ENCODE peak calls at places on chromosome X, in five cellular contexts. Z is HCT116; M is naive thymus-derived CD4-positive, alpha-beta T cell; I is heart right ventricle; Q is gastrocnemius medialis. F is an unnamed sample.

GRCh38 chrX:136659174-136659573 is 11.2 kb downstream of the CD40LG start:
- DNase-seq in Z (no peak), M (no peak), I (no peak), Q (no peak), F (no peak)

GRCh38 chrX:120823554-120823953 is 52.1 kb downstream of the CT47B1 start:
- DNase-seq in Z (no peak), M (no peak), I (no peak), Q (no peak), F (no peak)

GRCh38 chrX:154483325-154483724 is 3.1 kb downstream of the UBL4A start:
- DNase-seq in Z (no peak), M (no peak), I (no peak), Q (no peak), F (no peak)

GRCh38 chrX:118188977-118189376 is 72.4 kb upstream of the KLHL13 start:
- DNase-seq in Z (no peak), M (no peak), I (peak), Q (no peak), F (no peak)

GRCh38 chrX:141642979-141643378 is 53.5 kb downstream of the SPANXA2 start:
- DNase-seq in Z (no peak), M (no peak), I (no peak), Q (no peak), F (no peak)

GRCh38 chrX:131918839-131919238 is 104.3 kb upstream of the STK26 start:
- DNase-seq in Z (no peak), M (no peak), I (no peak), Q (no peak), F (no peak)

GRCh38 chrX:68681443-68681941 is 34.0 kb downstream of the STARD8 start:
- DNase-seq in Z (no peak), M (no peak), I (no peak), Q (no peak), F (no peak)

GRCh38 chrX:8887004-8887403 is 85.8 kb upstream of the FAM9A start:
- DNase-seq in Z (no peak), M (no peak), I (no peak), Q (no peak), F (no peak)

GRCh38 chrX:22365460-22365859 is 92.7 kb downstream of the CBLL2 start:
- DNase-seq in Z (peak), M (no peak), I (no peak), Q (no peak), F (no peak)

GRCh38 chrX:39157796-39158195 is 356.5 kb downstream of the MID1IP1 start:
- DNase-seq in Z (no peak), M (no peak), I (no peak), Q (no peak), F (no peak)

GRCh38 chrX:10756365-10756915 is 136.1 kb upstream of the MID1 start:
- DNase-seq in Z (peak), M (no peak), I (no peak), Q (no peak), F (peak)

GRCh38 chrX:10759400-10759799 is 139.0 kb upstream of the MID1 start:
- DNase-seq in Z (no peak), M (no peak), I (no peak), Q (no peak), F (no peak)

GRCh38 chrX:10755477-10756334 is 135.3 kb upstream of the MID1 start:
- DNase-seq in Z (no peak), M (no peak), I (no peak), Q (no peak), F (peak)

GRCh38 chrX:10750581-10750980 is 130.2 kb upstream of the MID1 start:
- DNase-seq in Z (no peak), M (no peak), I (no peak), Q (no peak), F (no peak)

DNA sequence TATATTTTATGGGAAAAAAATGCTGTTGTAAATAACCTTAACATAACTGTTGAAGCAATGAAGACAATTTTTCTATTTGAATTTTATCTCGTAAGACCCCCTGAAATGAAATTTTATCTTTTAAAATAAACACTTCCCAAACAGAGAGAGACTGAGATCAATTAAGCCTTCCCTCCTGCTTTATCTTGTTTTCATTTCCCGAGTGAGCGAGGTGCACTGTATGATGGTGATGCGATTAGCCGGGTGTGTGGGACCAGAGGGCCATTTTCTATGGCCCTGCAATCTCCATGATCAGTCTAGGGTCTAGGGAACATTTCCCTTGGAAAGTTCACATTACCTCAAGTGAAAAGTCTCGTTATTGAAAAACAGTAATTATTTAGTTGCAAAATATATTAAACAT is 134.1 kb upstream of the MID1 start:
- DNase-seq in Z (no peak), M (no peak), I (no peak), Q (no peak), F (no peak)
- H3K27ac ChIP-seq in Z (no peak), M (no peak), I (no peak), Q (no peak), F (peak)

DNA sequence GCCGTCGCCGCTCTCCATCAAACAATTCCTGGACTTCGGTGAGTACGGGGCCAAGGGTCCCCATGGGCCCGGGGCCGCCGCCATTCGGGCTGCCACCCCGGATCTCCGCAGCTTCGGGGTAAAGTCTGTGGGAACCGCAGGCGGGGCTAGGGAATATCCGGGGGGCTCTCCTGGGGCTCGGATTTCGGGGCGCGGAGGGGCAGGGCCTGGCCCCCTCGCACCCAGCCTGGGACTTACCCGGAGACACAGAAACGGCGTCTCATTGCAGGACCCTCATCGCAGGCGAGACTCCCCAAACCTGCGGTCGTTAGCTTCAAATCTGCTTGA is 401 bp downstream of the PDK3 start:
- DNase-seq in Z (no peak), M (no peak), I (no peak), Q (no peak), F (no peak)
- H3K27ac ChIP-seq in Z (peak), M (peak), I (peak), Q (peak), F (no peak)

DNA sequence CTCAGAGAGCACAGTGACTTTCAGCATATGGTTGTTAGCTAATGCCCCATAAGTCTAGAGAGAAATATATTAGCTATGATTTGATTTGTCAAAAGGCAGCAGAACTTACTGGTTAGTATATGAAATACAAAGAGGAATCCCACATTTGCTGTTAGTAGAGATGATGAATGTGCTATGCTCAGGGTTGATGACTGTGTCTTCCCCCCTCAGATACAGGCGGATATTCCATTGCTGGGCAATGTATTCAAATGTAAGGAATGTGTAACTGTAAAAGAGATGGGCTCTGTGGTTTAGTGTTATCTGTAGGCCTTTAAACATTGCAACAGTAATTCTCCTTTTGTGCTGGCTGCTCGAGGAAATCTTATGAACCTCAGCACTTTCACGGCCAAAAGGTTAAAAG is 528.9 kb upstream of the ARX start:
- DNase-seq in Z (no peak), M (no peak), I (no peak), Q (no peak), F (no peak)
- H3K27ac ChIP-seq in Z (no peak), M (no peak), I (no peak), Q (no peak), F (no peak)

DNA sequence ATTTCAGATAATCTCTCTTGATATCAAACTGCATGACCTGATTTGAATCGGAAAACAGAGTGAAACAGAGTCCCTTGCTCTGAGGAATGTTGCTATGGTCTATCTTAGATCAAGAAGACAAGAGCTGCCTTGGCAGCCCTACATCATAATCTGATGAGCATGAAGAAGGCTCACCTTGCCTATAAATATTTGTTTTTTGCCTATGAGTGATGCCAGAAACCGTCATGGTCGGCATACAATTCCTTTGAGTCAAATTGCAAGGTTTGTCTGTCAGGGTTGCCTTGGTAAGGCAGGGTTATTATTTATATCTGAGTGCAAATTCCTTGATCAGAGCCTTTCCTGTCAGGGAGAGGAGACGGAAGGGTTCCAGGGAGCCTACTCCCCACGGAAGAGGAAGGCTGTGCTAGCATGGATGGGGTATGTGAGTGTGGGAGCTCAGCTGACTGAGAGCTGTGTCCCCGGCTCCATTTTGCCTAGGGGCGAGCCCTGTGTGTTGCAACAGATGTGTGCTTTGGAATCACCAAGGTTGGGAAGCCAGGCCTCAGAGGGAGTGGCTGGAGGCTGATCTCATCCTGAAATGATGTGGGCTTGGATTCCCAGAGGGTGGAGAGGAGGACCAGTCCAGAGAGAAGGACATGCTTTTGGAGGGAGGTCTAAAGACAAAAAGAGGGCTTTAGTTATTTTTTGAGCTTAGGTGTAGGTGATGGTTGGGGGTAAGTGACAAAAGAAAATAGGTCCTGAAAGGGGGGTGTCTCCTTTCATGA is 43.6 kb downstream of the RTL9 start:
- DNase-seq in Z (no peak), M (no peak), I (no peak), Q (peak), F (no peak)
- H3K27ac ChIP-seq in Z (no peak), M (no peak), I (no peak), Q (no peak), F (no peak)

GRCh38 chrX:152893631-152894610 is 3.9 kb upstream of the ZNF185 start:
- DNase-seq in Z (no peak), M (no peak), I (no peak), Q (no peak), F (no peak)

GRCh38 chrX:152896450-152896849 is 1.4 kb upstream of the ZNF185 start:
- DNase-seq in Z (peak), M (no peak), I (no peak), Q (no peak), F (no peak)

GRCh38 chrX:152892999-152893605 is 4.8 kb upstream of the ZNF185 start:
- DNase-seq in Z (no peak), M (no peak), I (no peak), Q (no peak), F (no peak)

GRCh38 chrX:152895724-152896420 is 2.0 kb upstream of the ZNF185 start:
- DNase-seq in Z (peak), M (no peak), I (no peak), Q (no peak), F (no peak)

DNA sequence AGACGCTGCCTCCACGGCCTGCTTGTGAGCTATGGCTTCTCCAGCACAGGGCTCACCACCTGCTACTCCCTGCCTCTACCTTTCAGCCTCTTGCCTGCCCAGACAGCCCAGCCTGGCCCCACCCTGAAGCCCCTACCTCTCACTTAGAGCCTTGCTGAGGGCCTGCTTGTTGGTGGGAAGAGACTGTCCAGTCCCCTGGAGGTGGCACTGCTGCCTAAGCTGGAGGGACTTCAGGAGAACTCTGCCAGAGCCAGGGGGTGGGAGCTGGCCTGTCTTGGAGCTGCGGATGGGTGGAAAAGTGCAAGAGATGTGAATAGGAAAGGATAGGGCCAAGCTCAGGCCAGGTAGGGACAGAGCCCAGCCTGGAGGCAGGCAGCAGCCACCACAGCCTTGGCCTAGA is 2.7 kb upstream of the ZNF185 start:
- DNase-seq in Z (no peak), M (no peak), I (no peak), Q (no peak), F (no peak)
- H3K27ac ChIP-seq in Z (no peak), M (no peak), I (no peak), Q (no peak), F (no peak)

DNA sequence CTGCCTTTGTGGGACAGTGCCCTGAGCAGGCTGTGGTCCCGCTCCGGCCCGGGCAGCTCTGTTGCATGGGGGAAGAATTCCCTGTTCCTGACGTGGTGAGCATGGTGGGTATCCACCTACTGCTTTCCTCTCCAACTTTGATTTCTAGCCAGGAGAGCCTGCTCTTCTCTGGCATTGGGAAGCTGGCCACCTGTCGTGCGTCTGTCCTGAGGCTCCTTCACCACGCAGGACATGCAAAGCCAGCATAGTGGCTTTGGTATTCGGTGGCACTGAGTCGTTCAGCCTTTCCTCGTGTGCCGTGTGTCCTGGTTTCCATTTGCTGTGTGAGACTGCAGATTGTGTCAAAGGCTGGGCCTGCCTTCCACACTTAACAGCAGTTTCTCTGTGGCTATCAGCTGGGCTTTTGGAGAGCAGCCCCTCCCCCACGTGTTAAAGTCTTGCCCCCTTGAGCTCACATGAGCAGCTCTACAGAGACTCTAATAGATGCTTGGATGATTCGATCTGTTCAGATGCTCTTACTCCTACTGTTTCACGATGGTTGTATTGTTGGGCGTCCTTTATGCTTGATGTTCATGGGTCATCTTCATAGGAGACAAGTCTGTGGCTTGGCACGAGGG is 46.4 kb upstream of the CLCN4 start:
- DNase-seq in Z (no peak), M (no peak), I (no peak), Q (no peak), F (no peak)
- H3K27ac ChIP-seq in Z (no peak), M (peak), I (peak), Q (peak), F (no peak)

GRCh38 chrX:90012395-90012794 is 90.7 kb downstream of the TGIF2LX start:
- DNase-seq in Z (no peak), M (no peak), I (no peak), Q (no peak), F (no peak)
- H3K27ac ChIP-seq in Z (no peak), M (no peak), I (no peak), Q (no peak), F (no peak)

DNA sequence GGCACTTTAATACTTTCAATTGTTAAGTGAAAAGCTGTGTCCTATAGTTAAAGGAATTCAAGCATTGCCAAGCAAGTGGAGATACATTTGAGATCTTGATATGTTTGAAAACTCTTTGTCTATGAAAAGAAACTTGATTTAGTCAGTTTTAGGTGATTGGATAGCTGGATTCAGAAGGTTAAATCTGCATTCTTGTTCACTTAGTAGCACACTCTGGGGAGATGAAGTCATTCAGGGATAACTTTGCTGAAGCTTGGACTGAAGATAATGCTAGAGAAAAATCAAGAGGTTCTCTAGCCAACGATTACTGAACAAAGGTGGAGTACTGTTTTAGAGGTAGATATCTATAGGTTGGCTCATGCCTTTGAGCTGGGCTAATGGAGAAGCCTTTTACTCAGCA is 90.6 kb downstream of the DCAF8L2 start:
- DNase-seq in Z (no peak), M (no peak), I (no peak), Q (no peak), F (peak)
- H3K27ac ChIP-seq in Z (no peak), M (no peak), I (no peak), Q (no peak), F (no peak)

GRCh38 chrX:38107028-38107427 is 100.7 kb downstream of the SYTL5 start:
- DNase-seq in Z (no peak), M (no peak), I (no peak), Q (no peak), F (no peak)
- H3K27ac ChIP-seq in Z (no peak), M (no peak), I (no peak), Q (no peak), F (no peak)

GRCh38 chrX:23784487-23785301 is 1.7 kb downstream of the SAT1 start:
- DNase-seq in Z (no peak), M (no peak), I (no peak), Q (no peak), F (no peak)

GRCh38 chrX:23785564-23785963 is 2.6 kb downstream of the SAT1 start:
- DNase-seq in Z (no peak), M (no peak), I (no peak), Q (no peak), F (no peak)

GRCh38 chrX:23783569-23784486 is 855 bp downstream of the SAT1 start:
- DNase-seq in Z (no peak), M (peak), I (no peak), Q (no peak), F (no peak)

GRCh38 chrX:23782863-23783568 is at the start of gene SAT1:
- DNase-seq in Z (peak), M (peak), I (peak), Q (peak), F (peak)

GRCh38 chrX:23782455-23782854 is 518 bp upstream of the SAT1 start:
- DNase-seq in Z (no peak), M (no peak), I (no peak), Q (no peak), F (no peak)
- H3K27ac ChIP-seq in Z (peak), M (peak), I (peak), Q (peak), F (peak)

F was measured in AG04450.